ENCODE peak calls at places on chromosomes 4 and X, in five cellular contexts. One of them, this sample, is unnamed.

GRCh38 chrX:45803383-45803921 is 602.8 kb upstream of the DIPK2B start:
- DNase-seq in RPMI7951: peak
- DNase-seq in cardiac muscle cell: peak
- DNase-seq in fibroblast of mammary gland: peak
- DNase-seq in smooth muscle cell of the brain vasculature: no peak
- DNase-seq in this sample: peak

GRCh38 chr4:85210353-85210752 is 243.9 kb upstream of the WDFY3 start:
- DNase-seq in RPMI7951: peak
- DNase-seq in cardiac muscle cell: no peak
- DNase-seq in fibroblast of mammary gland: peak
- DNase-seq in smooth muscle cell of the brain vasculature: no peak
- DNase-seq in this sample: peak

GRCh38 chr4:23728393-23728792 is 161.5 kb downstream of the PPARGC1A start:
- DNase-seq in RPMI7951: peak
- DNase-seq in cardiac muscle cell: peak
- DNase-seq in fibroblast of mammary gland: peak
- DNase-seq in smooth muscle cell of the brain vasculature: peak
- DNase-seq in this sample: peak

GRCh38 chr4:37903901-37904300 is 13.0 kb downstream of the TBC1D1 start:
- DNase-seq in RPMI7951: no peak
- DNase-seq in cardiac muscle cell: no peak
- DNase-seq in fibroblast of mammary gland: no peak
- DNase-seq in smooth muscle cell of the brain vasculature: no peak
- DNase-seq in this sample: no peak

GRCh38 chrX:1397441-1397840 is 5.5 kb upstream of the SLC25A6 start:
- DNase-seq in RPMI7951: no peak
- DNase-seq in cardiac muscle cell: no peak
- DNase-seq in fibroblast of mammary gland: no peak
- DNase-seq in smooth muscle cell of the brain vasculature: no peak
- DNase-seq in this sample: no peak

GRCh38 chrX:119817130-119817690 is 25.8 kb upstream of the RPL39 start:
- DNase-seq in RPMI7951: no peak
- DNase-seq in cardiac muscle cell: no peak
- DNase-seq in fibroblast of mammary gland: peak
- DNase-seq in smooth muscle cell of the brain vasculature: no peak
- DNase-seq in this sample: peak

GRCh38 chrX:69618803-69619202 is 2.9 kb downstream of the EDA start:
- DNase-seq in RPMI7951: peak
- DNase-seq in cardiac muscle cell: peak
- DNase-seq in fibroblast of mammary gland: peak
- DNase-seq in smooth muscle cell of the brain vasculature: no peak
- DNase-seq in this sample: no peak

GRCh38 chr4:86108152-86108551 is 251.7 kb downstream of the MAPK10 start:
- DNase-seq in RPMI7951: no peak
- DNase-seq in cardiac muscle cell: peak
- DNase-seq in fibroblast of mammary gland: no peak
- DNase-seq in smooth muscle cell of the brain vasculature: no peak
- DNase-seq in this sample: no peak

GRCh38 chr4:3296651-3297050 is 3.8 kb downstream of the RGS12 start:
- DNase-seq in RPMI7951: no peak
- DNase-seq in cardiac muscle cell: no peak
- DNase-seq in fibroblast of mammary gland: no peak
- DNase-seq in smooth muscle cell of the brain vasculature: no peak
- DNase-seq in this sample: no peak

GRCh38 chrX:40018021-40018420 is 79.7 kb downstream of the BCOR start:
- DNase-seq in RPMI7951: no peak
- DNase-seq in cardiac muscle cell: no peak
- DNase-seq in fibroblast of mammary gland: no peak
- DNase-seq in smooth muscle cell of the brain vasculature: no peak
- DNase-seq in this sample: no peak

GRCh38 chr4:21386166-21386780 is 562.3 kb downstream of the KCNIP4 start:
- DNase-seq in RPMI7951: no peak
- DNase-seq in cardiac muscle cell: no peak
- DNase-seq in fibroblast of mammary gland: no peak
- DNase-seq in smooth muscle cell of the brain vasculature: no peak
- DNase-seq in this sample: no peak

GRCh38 chr4:182346675-182347375 is 103.6 kb downstream of the TENM3 start:
- DNase-seq in RPMI7951: peak
- DNase-seq in cardiac muscle cell: no peak
- DNase-seq in fibroblast of mammary gland: no peak
- DNase-seq in smooth muscle cell of the brain vasculature: no peak
- DNase-seq in this sample: no peak

GRCh38 chr4:65046496-65047101 is 623.7 kb downstream of the EPHA5 start:
- DNase-seq in RPMI7951: peak
- DNase-seq in cardiac muscle cell: no peak
- DNase-seq in fibroblast of mammary gland: peak
- DNase-seq in smooth muscle cell of the brain vasculature: no peak
- DNase-seq in this sample: no peak

GRCh38 chr4:151940290-151940689 is 179.5 kb upstream of the GATB start:
- DNase-seq in RPMI7951: no peak
- DNase-seq in cardiac muscle cell: no peak
- DNase-seq in fibroblast of mammary gland: no peak
- DNase-seq in smooth muscle cell of the brain vasculature: no peak
- DNase-seq in this sample: no peak

GRCh38 chr4:78691971-78692814 is 84.0 kb upstream of the BMP2K start:
- DNase-seq in RPMI7951: peak
- DNase-seq in cardiac muscle cell: peak
- DNase-seq in fibroblast of mammary gland: peak
- DNase-seq in smooth muscle cell of the brain vasculature: no peak
- DNase-seq in this sample: peak

GRCh38 chrX:55778322-55778721 is 60.8 kb downstream of the RRAGB start:
- DNase-seq in RPMI7951: peak
- DNase-seq in cardiac muscle cell: no peak
- DNase-seq in fibroblast of mammary gland: no peak
- DNase-seq in smooth muscle cell of the brain vasculature: no peak
- DNase-seq in this sample: peak

GRCh38 chr4:1751919-1752283 is 30.6 kb downstream of the TACC3 start:
- DNase-seq in RPMI7951: no peak
- DNase-seq in cardiac muscle cell: no peak
- DNase-seq in fibroblast of mammary gland: no peak
- DNase-seq in smooth muscle cell of the brain vasculature: no peak
- DNase-seq in this sample: no peak

GRCh38 chrX:30156009-30156408 is 59.4 kb upstream of the MAGEB2 start:
- DNase-seq in RPMI7951: no peak
- DNase-seq in cardiac muscle cell: no peak
- DNase-seq in fibroblast of mammary gland: no peak
- DNase-seq in smooth muscle cell of the brain vasculature: no peak
- DNase-seq in this sample: no peak

GRCh38 chr4:80268081-80268823 is 1.8 kb downstream of the FGF5 start:
- DNase-seq in RPMI7951: peak
- DNase-seq in cardiac muscle cell: peak
- DNase-seq in fibroblast of mammary gland: peak
- DNase-seq in smooth muscle cell of the brain vasculature: no peak
- DNase-seq in this sample: no peak

GRCh38 chr4:137393043-137393442 is 139.3 kb downstream of the PCDH18 start:
- DNase-seq in RPMI7951: peak
- DNase-seq in cardiac muscle cell: peak
- DNase-seq in fibroblast of mammary gland: peak
- DNase-seq in smooth muscle cell of the brain vasculature: peak
- DNase-seq in this sample: no peak

GRCh38 chr4:150402968-150403367 is 179.0 kb upstream of the MAB21L2 start:
- DNase-seq in RPMI7951: no peak
- DNase-seq in cardiac muscle cell: no peak
- DNase-seq in fibroblast of mammary gland: no peak
- DNase-seq in smooth muscle cell of the brain vasculature: no peak
- DNase-seq in this sample: no peak

GRCh38 chrX:39574178-39574577 is 523.6 kb downstream of the BCOR start:
- DNase-seq in RPMI7951: no peak
- DNase-seq in cardiac muscle cell: no peak
- DNase-seq in fibroblast of mammary gland: no peak
- DNase-seq in smooth muscle cell of the brain vasculature: no peak
- DNase-seq in this sample: no peak

GRCh38 chrX:149129767-149130166 is 375.3 kb downstream of the IDS start:
- DNase-seq in RPMI7951: peak
- DNase-seq in cardiac muscle cell: no peak
- DNase-seq in fibroblast of mammary gland: peak
- DNase-seq in smooth muscle cell of the brain vasculature: no peak
- DNase-seq in this sample: no peak

GRCh38 chr4:183074288-183074990 is 24.6 kb upstream of the WWC2 start:
- DNase-seq in RPMI7951: no peak
- DNase-seq in cardiac muscle cell: peak
- DNase-seq in fibroblast of mammary gland: no peak
- DNase-seq in smooth muscle cell of the brain vasculature: no peak
- DNase-seq in this sample: no peak